ENCODE peak calls at places on chromosomes 13 and 19, in eight cellular contexts. Z is A549; B is neuronal stem cell; A is astrocyte of the cerebellum; T is NCI-H748 treated with DMSO at 0.1 percent for 48 hours; Q is activated CD4-positive, alpha-beta T cell treated with anti-CD3 and anti-CD28 coated beads, Interleukin-2, amount 50 U/mL, for 48 hours; N is HTR-8/SVneo; D is posterior cingulate gyrus. V is an unnamed sample.

GRCh38 chr13:44146162-44146561 is 227.5 kb upstream of the SERP2 start:
- DNase-seq in Z (no peak), B (no peak), A (no peak), T (no peak), Q (no peak), N (no peak), D (no peak), V (no peak)

GRCh38 chr19:55622242-55622969 is 2.0 kb downstream of the ZNF784 start:
- DNase-seq in Z (no peak), B (no peak), A (no peak), T (no peak), Q (no peak), N (no peak), D (no peak), V (no peak)

GRCh38 chr19:11361771-11362731 is 6.8 kb downstream of the PLPPR2 start:
- DNase-seq in Z (no peak), B (no peak), A (no peak), T (no peak), Q (no peak), N (no peak), D (no peak), V (no peak)

GRCh38 chr13:110138009-110138699 is 168.8 kb downstream of the COL4A1 start:
- DNase-seq in Z (peak; percentile 66), B (no peak), A (no peak), T (peak; percentile 43), Q (peak; percentile 72), N (peak; percentile 35), D (peak; percentile 94), V (peak; percentile 86)

GRCh38 chr19:38433268-38433733 is at the start of gene RYR1:
- DNase-seq in Z (no peak), B (peak; percentile 68), A (no peak), T (no peak), Q (peak; percentile 74), N (peak; percentile 32), D (peak; percentile 95), V (no peak)

GRCh38 chr19:33905473-33905936 is 108.8 kb downstream of the KCTD15 start:
- DNase-seq in Z (no peak), B (peak; percentile 12), A (no peak), T (no peak), Q (no peak), N (no peak), D (no peak), V (peak; percentile 16)

GRCh38 chr13:21733475-21734311 is 62.8 kb downstream of the FGF9 start:
- DNase-seq in Z (no peak), B (no peak), A (no peak), T (no peak), Q (no peak), N (no peak), D (no peak), V (no peak)

GRCh38 chr19:6668696-6669095 is 1.3 kb downstream of the TNFSF14 start:
- DNase-seq in Z (no peak), B (no peak), A (no peak), T (no peak), Q (no peak), N (no peak), D (peak; percentile 41), V (no peak)

GRCh38 chr13:37716395-37716794 is 117.8 kb upstream of the POSTN start:
- DNase-seq in Z (no peak), B (no peak), A (no peak), T (no peak), Q (no peak), N (no peak), D (no peak), V (no peak)

GRCh38 chr19:49213791-49214190 is 56.2 kb downstream of the TRPM4 start:
- DNase-seq in Z (peak; percentile 53), B (no peak), A (no peak), T (no peak), Q (peak; percentile 8), N (no peak), D (no peak), V (no peak)

GRCh38 chr13:77876176-77876575 is 42.5 kb downstream of the EDNRB start:
- DNase-seq in Z (no peak), B (no peak), A (no peak), T (no peak), Q (no peak), N (no peak), D (no peak), V (no peak)

GRCh38 chr19:49949735-49950589 is 11.0 kb downstream of the SIGLEC11 start:
- DNase-seq in Z (no peak), B (no peak), A (no peak), T (no peak), Q (no peak), N (no peak), D (no peak), V (no peak)

GRCh38 chr13:49690990-49691886 is at the start of gene EBPL:
- DNase-seq in Z (peak; percentile 87), B (peak; percentile 79), A (peak; percentile 67), T (peak; percentile 83), Q (peak; percentile 97), N (peak; percentile 83), D (peak; percentile 98), V (peak; percentile 97)

GRCh38 chr13:48186722-48187121 is 46.3 kb upstream of the ITM2B start:
- DNase-seq in Z (no peak), B (no peak), A (no peak), T (no peak), Q (no peak), N (no peak), D (no peak), V (no peak)

GRCh38 chr19:35856546-35857149 is at the start of gene KIRREL2:
- DNase-seq in Z (no peak), B (peak; percentile 63), A (no peak), T (no peak), Q (peak; percentile 37), N (peak; percentile 48), D (no peak), V (peak; percentile 25)

GRCh38 chr13:110799246-110800236 is 86.0 kb downstream of the ING1 start:
- DNase-seq in Z (no peak), B (no peak), A (no peak), T (no peak), Q (no peak), N (no peak), D (no peak), V (no peak)

GRCh38 chr13:100209857-100210580 is 121.1 kb downstream of the PCCA start:
- DNase-seq in Z (no peak), B (no peak), A (peak; percentile 59), T (no peak), Q (no peak), N (no peak), D (no peak), V (no peak)

GRCh38 chr13:111129465-111130110 is 14.5 kb downstream of the ARHGEF7 start:
- DNase-seq in Z (no peak), B (no peak), A (no peak), T (no peak), Q (no peak), N (no peak), D (no peak), V (no peak)

V was measured in Caco-2.